ENCODE peak calls at places on chromosomes 6 and 20, in four cellular contexts. F, E, U and B are unnamed samples.

GRCh38 chr20:58652606-58653303 is 1.7 kb downstream of the STX16 start:
- DNase-seq in E (peak; percentile 23), F (no peak), U (no peak), B (no peak)

GRCh38 chr6:69867075-69867911 is 937 bp downstream of the COL19A1 start:
- DNase-seq in F (peak; percentile 83), U (peak; percentile 54), E (peak; percentile 90), B (no peak)

GRCh38 chr6:125220712-125221111 is 67.1 kb downstream of the TPD52L1 start:
- DNase-seq in U (peak; percentile 15), E (no peak), F (no peak), B (no peak)

GRCh38 chr6:115570326-115570725 is 490.4 kb downstream of the FRK start:
- DNase-seq in F (peak; percentile 2), U (no peak), E (no peak), B (no peak)

GRCh38 chr20:39338977-39339376 is 376.8 kb downstream of the DHX35 start:
- DNase-seq in U (no peak), F (no peak), E (no peak), B (no peak)

GRCh38 chr20:675453-676314 is at the start of gene SCRT2:
- DNase-seq in E (peak; percentile 95), U (peak; percentile 79), F (peak; percentile 84), B (no peak)

GRCh38 chr20:33064572-33065287 is 11.0 kb downstream of the BPIFB3 start:
- DNase-seq in U (no peak), E (no peak), F (no peak), B (no peak)

GRCh38 chr20:2163312-2163711 is 61.7 kb downstream of the STK35 start:
- DNase-seq in F (no peak), U (no peak), E (no peak), B (no peak)

GRCh38 chr6:7697820-7698623 is 27.9 kb upstream of the BMP6 start:
- DNase-seq in F (peak; percentile 29), E (no peak), U (peak; percentile 13), B (no peak)

GRCh38 chr6:109478848-109479624 is 4.0 kb downstream of the ZBTB24 start:
- DNase-seq in U (no peak), F (no peak), E (no peak), B (no peak)

GRCh38 chr20:11403711-11404110 is 514.0 kb upstream of the BTBD3 start:
- DNase-seq in F (no peak), E (no peak), U (no peak), B (no peak)

GRCh38 chr6:19837511-19838441 is 606 bp downstream of the ID4 start:
- DNase-seq in F (peak; percentile 62), E (peak; percentile 87), U (peak; percentile 24), B (no peak)

GRCh38 chr20:2408111-2408510 is 27.4 kb downstream of the TGM6 start:
- DNase-seq in E (no peak), U (no peak), F (no peak), B (no peak)

GRCh38 chr6:135972120-135972519 is 120.6 kb downstream of the PDE7B start:
- DNase-seq in E (no peak), U (no peak), F (no peak), B (no peak)

GRCh38 chr6:167856999-167857660 is 30.4 kb downstream of the AFDN start:
- DNase-seq in U (no peak), E (no peak), F (peak; percentile 58), B (no peak)

GRCh38 chr6:137878070-137878809 is 11.2 kb downstream of the TNFAIP3 start:
- DNase-seq in F (no peak), E (no peak), U (no peak), B (no peak)